ENCODE peak calls at places on chromosomes 1 and 21, in nine cellular contexts. B is stimulated activated CD8-positive, alpha-beta memory T cell treated with anti-CD3 and anti-CD28 coated beads, Interleukin-4, amount 100 ng/mL, for 4 hours; A is SW 1271; G is nephron progenitor cell; R is astrocyte of the spinal cord; M is MM.1S; F is HTR-8/SVneo; K is H7; Y is natural killer cell. W is an unnamed sample.

GRCh38 chr1:189774721-189775287 is 702.9 kb downstream of the BRINP3 start:
- DNase-seq in K (no peak), F (no peak), B (no peak), R (no peak), A (no peak), M (no peak), Y (no peak), G (no peak), W (no peak)

GRCh38 chr1:109807398-109807795 is 43.7 kb upstream of the EPS8L3 start:
- DNase-seq in M (no peak), F (no peak), G (no peak), Y (no peak), K (no peak), R (no peak), B (no peak), A (no peak), W (no peak)

GRCh38 chr1:36652586-36652985 is 169.9 kb upstream of the CSF3R start:
- DNase-seq in F (no peak), M (no peak), R (no peak), G (no peak), A (no peak), B (no peak), K (no peak), Y (no peak), W (no peak)

GRCh38 chr1:23543707-23544443 is 12.8 kb upstream of the E2F2 start:
- DNase-seq in M (no peak), Y (no peak), K (no peak), B (no peak), F (no peak), R (no peak), G (no peak), A (no peak), W (no peak)

GRCh38 chr21:24976238-24976637 is 631.0 kb downstream of the MRPL39 start:
- DNase-seq in K (no peak), B (no peak), M (peak), G (no peak), Y (no peak), F (no peak), A (no peak), R (no peak), W (no peak)

GRCh38 chr21:46229133-46229922 is 754 bp upstream of the LSS start:
- DNase-seq in G (no peak), R (no peak), K (peak), F (peak), A (no peak), M (no peak), Y (no peak), B (no peak), W (no peak)

GRCh38 chr21:34543017-34543416 is 31.0 kb upstream of the KCNE1 start:
- DNase-seq in M (no peak), K (no peak), F (no peak), Y (no peak), B (no peak), G (no peak), A (no peak), R (no peak), W (no peak)

GRCh38 chr1:235253219-235253640 is 74.7 kb downstream of the ARID4B start:
- DNase-seq in K (peak), B (peak), F (peak), M (peak), G (peak), A (peak), R (peak), Y (peak), W (peak)

GRCh38 chr21:21029159-21029558 is 30.9 kb downstream of the NCAM2 start:
- DNase-seq in G (no peak), M (no peak), K (no peak), F (no peak), Y (no peak), A (no peak), B (no peak), R (peak), W (no peak)

GRCh38 chr1:206067486-206068302 is 14.7 kb downstream of the RHEX start:
- DNase-seq in K (no peak), G (no peak), R (no peak), B (no peak), M (peak), F (no peak), A (no peak), Y (no peak), W (no peak)

GRCh38 chr1:167683641-167684502 is 37.9 kb upstream of the MPZL1 start:
- DNase-seq in F (no peak), Y (no peak), A (no peak), M (no peak), K (peak), B (no peak), G (peak), R (peak), W (peak)

GRCh38 chr1:92795166-92795565 is 10.3 kb upstream of the EVI5 start:
- DNase-seq in B (no peak), F (no peak), K (no peak), M (no peak), A (no peak), G (no peak), R (peak), Y (no peak), W (no peak)

GRCh38 chr1:43525995-43526394 is 4.7 kb upstream of the PTPRF start:
- DNase-seq in B (no peak), R (peak), F (peak), M (no peak), K (no peak), G (no peak), A (peak), Y (no peak), W (no peak)

GRCh38 chr1:8142955-8143629 is 117.0 kb upstream of the ERRFI1 start:
- DNase-seq in G (no peak), B (no peak), R (peak), A (no peak), Y (no peak), M (no peak), F (no peak), K (peak), W (no peak)

GRCh38 chr1:9473032-9473792 is 66.1 kb upstream of the SLC25A33 start:
- DNase-seq in Y (no peak), K (peak), R (peak), A (peak), B (no peak), M (no peak), G (peak), F (peak), W (no peak)

GRCh38 chr1:246689409-246689997 is 34.7 kb upstream of the SCCPDH start:
- DNase-seq in A (peak), R (peak), Y (no peak), M (peak), G (peak), B (no peak), F (peak), K (peak), W (peak)

GRCh38 chr1:67833595-67833926 is 294 bp upstream of the GNG12 start:
- DNase-seq in K (no peak), G (no peak), B (no peak), R (no peak), M (no peak), F (peak), A (peak), Y (no peak), W (no peak)

GRCh38 chr1:213761845-213762407 is 225.8 kb upstream of the PROX1 start:
- DNase-seq in F (no peak), K (peak), R (no peak), Y (no peak), G (peak), A (no peak), B (no peak), M (no peak), W (no peak)

GRCh38 chr1:907611-908451 is 15.9 kb upstream of the SAMD11 start:
- DNase-seq in M (no peak), B (no peak), K (peak), R (no peak), A (no peak), G (no peak), F (no peak), Y (peak), W (no peak)

GRCh38 chr1:239125027-239125426 is 261.3 kb upstream of the CHRM3 start:
- DNase-seq in R (no peak), Y (no peak), M (no peak), F (peak), G (no peak), A (no peak), B (no peak), K (peak), W (no peak)

GRCh38 chr1:239854956-239855355 is 236.7 kb upstream of the FMN2 start:
- DNase-seq in A (no peak), K (no peak), Y (no peak), B (no peak), F (no peak), R (no peak), G (no peak), M (no peak), W (no peak)

GRCh38 chr1:16093611-16094010 is 20.2 kb upstream of the FAM131C start:
- DNase-seq in M (no peak), A (no peak), F (no peak), B (no peak), K (no peak), Y (no peak), G (no peak), R (no peak), W (no peak)

GRCh38 chr1:209645574-209646452 is 6.4 kb downstream of the LAMB3 start:
- DNase-seq in R (no peak), M (no peak), A (no peak), G (no peak), B (no peak), Y (no peak), F (no peak), K (no peak), W (no peak)

GRCh38 chr21:31471865-31472264 is 127.8 kb upstream of the TIAM1 start:
- DNase-seq in K (no peak), M (no peak), G (no peak), Y (no peak), B (no peak), A (no peak), R (no peak), F (no peak), W (no peak)

GRCh38 chr1:25501235-25502058 is 42.0 kb upstream of the LDLRAP1 start:
- DNase-seq in Y (no peak), M (no peak), K (peak), B (no peak), A (no peak), F (peak), G (no peak), R (no peak), W (no peak)

GRCh38 chr1:95003433-95003738 is 69.4 kb downstream of the ALG14 start:
- DNase-seq in K (no peak), G (no peak), M (no peak), A (no peak), B (no peak), R (no peak), F (no peak), Y (no peak), W (no peak)

GRCh38 chr1:234357831-234358230 is 15.4 kb upstream of the COA6 start:
- DNase-seq in G (no peak), M (no peak), K (no peak), Y (no peak), A (no peak), F (no peak), B (no peak), R (no peak), W (no peak)